ENCODE peak calls at places on chromosomes 6 and 20, in five cellular contexts. One of them, this sample, is unnamed. For H3K9me3, the result is how much of the 10 kb centered on the place peaks cover.

GRCh38 chr6:130070306-130070705 is 51.9 kb downstream of the L3MBTL3 start:
- DNase-seq in CD4-positive, alpha-beta T cell: no peak
- DNase-seq in DND-41: no peak
- DNase-seq in transverse colon: no peak
- DNase-seq in kidney: no peak
- DNase-seq in this sample: no peak

GRCh38 chr6:134061440-134061839 is 9.0 kb upstream of the SLC2A12 start:
- DNase-seq in CD4-positive, alpha-beta T cell: no peak
- DNase-seq in DND-41: no peak
- DNase-seq in transverse colon: no peak
- DNase-seq in kidney: no peak
- DNase-seq in this sample: no peak

GRCh38 chr6:52595000-52595795 is 18.3 kb upstream of the TRAM2 start:
- DNase-seq in CD4-positive, alpha-beta T cell: no peak
- DNase-seq in DND-41: no peak
- DNase-seq in transverse colon: peak
- DNase-seq in kidney: no peak
- DNase-seq in this sample: no peak

GRCh38 chr6:111978826-111979225 is 75.1 kb upstream of the CCN6 start:
- DNase-seq in CD4-positive, alpha-beta T cell: no peak
- DNase-seq in DND-41: no peak
- DNase-seq in transverse colon: no peak
- DNase-seq in kidney: no peak
- DNase-seq in this sample: no peak

GRCh38 chr20:10171864-10172751 is 46.5 kb upstream of the SNAP25 start:
- DNase-seq in CD4-positive, alpha-beta T cell: no peak
- DNase-seq in DND-41: no peak
- DNase-seq in transverse colon: peak
- DNase-seq in kidney: peak
- DNase-seq in this sample: no peak

GRCh38 chr6:127302728-127303675 is 36.3 kb downstream of the RNF146 start:
- DNase-seq in CD4-positive, alpha-beta T cell: peak
- DNase-seq in DND-41: peak
- DNase-seq in transverse colon: peak
- DNase-seq in kidney: no peak
- DNase-seq in this sample: no peak

GRCh38 chr6:35611235-35611634 is 77.5 kb downstream of the FKBP5 start:
- DNase-seq in CD4-positive, alpha-beta T cell: no peak
- DNase-seq in DND-41: no peak
- DNase-seq in transverse colon: no peak
- DNase-seq in kidney: no peak
- DNase-seq in this sample: no peak

GRCh38 chr6:35562060-35562459 is 49.4 kb upstream of the TULP1 start:
- DNase-seq in CD4-positive, alpha-beta T cell: no peak
- DNase-seq in DND-41: no peak
- DNase-seq in transverse colon: no peak
- DNase-seq in kidney: no peak
- DNase-seq in this sample: no peak

GRCh38 chr6:132818404-132819359 is 4.3 kb downstream of the RPS12 start:
- DNase-seq in CD4-positive, alpha-beta T cell: no peak
- DNase-seq in DND-41: no peak
- DNase-seq in transverse colon: no peak
- DNase-seq in kidney: no peak
- DNase-seq in this sample: no peak

GRCh38 chr6:151881231-151881630 is 73.7 kb downstream of the ESR1 start:
- DNase-seq in CD4-positive, alpha-beta T cell: no peak
- DNase-seq in DND-41: no peak
- DNase-seq in transverse colon: no peak
- DNase-seq in kidney: no peak
- DNase-seq in this sample: no peak

GRCh38 chr6:138722425-138723371 is 50.9 kb upstream of the CCDC28A start:
- DNase-seq in CD4-positive, alpha-beta T cell: no peak
- DNase-seq in DND-41: no peak
- DNase-seq in transverse colon: no peak
- DNase-seq in kidney: no peak
- DNase-seq in this sample: no peak

GRCh38 chr6:43489277-43490072 is 12.1 kb downstream of the TJAP1 start:
- DNase-seq in CD4-positive, alpha-beta T cell: no peak
- DNase-seq in DND-41: no peak
- DNase-seq in transverse colon: no peak
- DNase-seq in kidney: no peak
- DNase-seq in this sample: no peak

GRCh38 chr6:166554316-166554715 is 32.2 kb downstream of the RAMACL start:
- DNase-seq in CD4-positive, alpha-beta T cell: no peak
- DNase-seq in DND-41: no peak
- DNase-seq in transverse colon: no peak
- DNase-seq in kidney: no peak
- DNase-seq in this sample: no peak

GRCh38 chr20:25039697-25040437 is 18.1 kb downstream of the ACSS1 start:
- DNase-seq in CD4-positive, alpha-beta T cell: no peak
- DNase-seq in DND-41: no peak
- DNase-seq in transverse colon: peak
- DNase-seq in kidney: peak
- DNase-seq in this sample: no peak

GRCh38 chr6:87274660-87275273 is 47.6 kb upstream of the SMIM8 start:
- DNase-seq in CD4-positive, alpha-beta T cell: no peak
- DNase-seq in DND-41: no peak
- DNase-seq in transverse colon: no peak
- DNase-seq in kidney: no peak
- DNase-seq in this sample: no peak

GRCh38 chr6:217048-217659 is 75.1 kb upstream of the DUSP22 start:
- DNase-seq in CD4-positive, alpha-beta T cell: no peak
- DNase-seq in DND-41: peak
- DNase-seq in transverse colon: peak
- DNase-seq in kidney: no peak
- DNase-seq in this sample: no peak

GRCh38 chr6:143361536-143362191 is 88.8 kb downstream of the ADAT2 start:
- DNase-seq in CD4-positive, alpha-beta T cell: no peak
- DNase-seq in DND-41: no peak
- DNase-seq in transverse colon: no peak
- DNase-seq in kidney: no peak
- DNase-seq in this sample: no peak

GRCh38 chr6:138963531-138963930 is 24.5 kb downstream of the REPS1 start:
- DNase-seq in CD4-positive, alpha-beta T cell: no peak
- DNase-seq in DND-41: no peak
- DNase-seq in transverse colon: no peak
- DNase-seq in kidney: no peak
- DNase-seq in this sample: no peak

GRCh38 chr20:57998276-57998675 is 230.2 kb downstream of the ANKRD60 start:
- DNase-seq in CD4-positive, alpha-beta T cell: no peak
- DNase-seq in DND-41: no peak
- DNase-seq in transverse colon: no peak
- DNase-seq in kidney: no peak
- DNase-seq in this sample: no peak

GRCh38 chr6:139711714-139712585 is 337.5 kb upstream of the CITED2 start:
- DNase-seq in CD4-positive, alpha-beta T cell: no peak
- DNase-seq in DND-41: no peak
- DNase-seq in transverse colon: no peak
- DNase-seq in kidney: no peak
- DNase-seq in this sample: no peak

GRCh38 chr20:2131366-2131765 is 29.7 kb downstream of the STK35 start:
- DNase-seq in CD4-positive, alpha-beta T cell: no peak
- DNase-seq in DND-41: no peak
- DNase-seq in transverse colon: no peak
- DNase-seq in kidney: no peak
- DNase-seq in this sample: no peak
- H3K9me3 ChIP-seq in CD4-positive, alpha-beta T cell: under half
- H3K9me3 ChIP-seq in DND-41: under half
- H3K9me3 ChIP-seq in transverse colon: under half
- H3K9me3 ChIP-seq in kidney: under half
- H3K9me3 ChIP-seq in this sample: under half

DNA sequence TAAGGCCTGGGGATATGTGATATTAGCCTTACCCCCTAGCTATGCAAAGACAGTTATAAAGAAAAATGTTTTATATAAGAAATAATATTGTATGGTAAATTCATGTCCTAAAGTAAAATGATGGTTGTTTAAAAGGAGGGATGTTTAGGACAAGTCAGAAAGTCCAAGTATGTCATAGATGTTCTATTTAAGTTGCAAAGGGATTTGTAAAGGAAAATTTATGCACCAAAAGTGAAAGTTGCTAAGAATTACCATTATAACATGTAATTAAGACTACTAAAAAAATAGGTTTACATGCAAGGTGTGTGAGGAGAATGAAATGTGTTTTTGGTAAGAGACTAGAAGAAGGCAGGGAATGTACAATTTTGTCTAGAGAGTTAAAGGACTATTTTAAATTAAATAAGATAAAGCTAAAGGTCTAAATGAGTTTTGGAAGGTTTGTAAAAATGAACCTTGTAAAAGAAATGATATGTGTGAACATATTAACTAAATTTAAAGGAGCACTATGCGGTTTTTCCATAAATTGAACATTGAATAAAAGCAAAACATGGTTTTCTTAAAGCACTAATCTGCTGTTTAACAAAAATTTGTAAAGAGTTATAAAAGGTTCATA is 22.7 kb upstream of the GOPC start:
- DNase-seq in CD4-positive, alpha-beta T cell: no peak
- DNase-seq in DND-41: no peak
- DNase-seq in transverse colon: no peak
- DNase-seq in kidney: no peak
- DNase-seq in this sample: no peak
- H3K9me3 ChIP-seq in CD4-positive, alpha-beta T cell: under half
- H3K9me3 ChIP-seq in DND-41: under half
- H3K9me3 ChIP-seq in transverse colon: under half
- H3K9me3 ChIP-seq in kidney: under half
- H3K9me3 ChIP-seq in this sample: under half

GRCh38 chr20:2326046-2326445 is 30.2 kb downstream of the TGM3 start:
- DNase-seq in CD4-positive, alpha-beta T cell: no peak
- DNase-seq in DND-41: no peak
- DNase-seq in transverse colon: no peak
- DNase-seq in kidney: no peak
- DNase-seq in this sample: no peak
- H3K9me3 ChIP-seq in CD4-positive, alpha-beta T cell: under half
- H3K9me3 ChIP-seq in DND-41: under half
- H3K9me3 ChIP-seq in transverse colon: under half
- H3K9me3 ChIP-seq in kidney: under half
- H3K9me3 ChIP-seq in this sample: under half

GRCh38 chr20:46501337-46501942 is 11.9 kb downstream of the ZNF334 start:
- DNase-seq in CD4-positive, alpha-beta T cell: no peak
- DNase-seq in DND-41: no peak
- DNase-seq in transverse colon: no peak
- DNase-seq in kidney: no peak
- DNase-seq in this sample: no peak
- H3K9me3 ChIP-seq in CD4-positive, alpha-beta T cell: under half
- H3K9me3 ChIP-seq in DND-41: under half
- H3K9me3 ChIP-seq in transverse colon: under half
- H3K9me3 ChIP-seq in kidney: under half
- H3K9me3 ChIP-seq in this sample: under half

DNA sequence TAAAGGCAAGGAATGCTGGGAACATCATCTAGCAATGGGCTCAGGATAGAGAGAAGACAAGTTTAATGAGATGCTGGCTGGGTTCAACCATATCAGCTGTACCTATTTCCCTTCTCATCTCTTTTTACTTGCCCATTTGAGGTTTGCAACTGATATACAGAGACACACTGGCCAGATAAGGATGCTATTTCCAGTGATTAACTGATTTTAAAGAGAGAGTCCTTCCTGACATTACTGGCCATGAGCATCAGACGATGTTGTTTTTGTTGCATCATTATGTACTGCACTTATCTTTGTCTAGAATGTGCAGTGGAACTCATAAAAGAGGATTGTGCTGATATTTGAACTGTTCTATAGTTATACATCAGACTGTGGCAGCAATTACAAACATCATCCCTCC is 252.7 kb downstream of the BTBD3 start:
- DNase-seq in CD4-positive, alpha-beta T cell: no peak
- DNase-seq in DND-41: no peak
- DNase-seq in transverse colon: no peak
- DNase-seq in kidney: no peak
- DNase-seq in this sample: no peak
- H3K9me3 ChIP-seq in CD4-positive, alpha-beta T cell: under half
- H3K9me3 ChIP-seq in DND-41: under half
- H3K9me3 ChIP-seq in transverse colon: under half
- H3K9me3 ChIP-seq in kidney: under half
- H3K9me3 ChIP-seq in this sample: under half

DNA sequence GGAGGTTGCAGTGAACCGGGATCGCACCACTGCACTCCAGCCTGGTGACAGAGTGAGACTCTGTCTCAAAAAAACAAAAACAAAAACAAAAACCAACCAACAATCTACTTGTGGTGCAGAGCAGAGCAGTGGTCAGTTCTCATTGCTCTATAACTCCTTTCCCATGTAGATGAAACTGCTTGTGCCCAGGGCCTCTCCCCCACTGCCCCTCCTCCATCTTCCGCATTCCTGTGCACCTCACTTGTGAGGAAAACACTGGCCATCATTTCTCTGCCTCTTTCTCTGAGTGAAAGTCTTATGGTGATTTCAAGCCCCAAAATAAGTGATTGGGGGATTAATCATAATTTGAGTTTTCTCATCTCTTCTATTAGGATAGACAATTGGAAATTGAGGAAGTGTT is 63.9 kb upstream of the GLP1R start:
- DNase-seq in CD4-positive, alpha-beta T cell: no peak
- DNase-seq in DND-41: no peak
- DNase-seq in transverse colon: no peak
- DNase-seq in kidney: no peak
- DNase-seq in this sample: no peak
- H3K9me3 ChIP-seq in CD4-positive, alpha-beta T cell: under half
- H3K9me3 ChIP-seq in DND-41: under half
- H3K9me3 ChIP-seq in transverse colon: under half
- H3K9me3 ChIP-seq in kidney: under half
- H3K9me3 ChIP-seq in this sample: under half

GRCh38 chr20:55446301-55446700 is 559.0 kb downstream of the CBLN4 start:
- DNase-seq in CD4-positive, alpha-beta T cell: no peak
- DNase-seq in DND-41: no peak
- DNase-seq in transverse colon: no peak
- DNase-seq in kidney: no peak
- DNase-seq in this sample: no peak
- H3K9me3 ChIP-seq in CD4-positive, alpha-beta T cell: under half
- H3K9me3 ChIP-seq in DND-41: under half
- H3K9me3 ChIP-seq in transverse colon: under half
- H3K9me3 ChIP-seq in kidney: under half
- H3K9me3 ChIP-seq in this sample: under half

DNA sequence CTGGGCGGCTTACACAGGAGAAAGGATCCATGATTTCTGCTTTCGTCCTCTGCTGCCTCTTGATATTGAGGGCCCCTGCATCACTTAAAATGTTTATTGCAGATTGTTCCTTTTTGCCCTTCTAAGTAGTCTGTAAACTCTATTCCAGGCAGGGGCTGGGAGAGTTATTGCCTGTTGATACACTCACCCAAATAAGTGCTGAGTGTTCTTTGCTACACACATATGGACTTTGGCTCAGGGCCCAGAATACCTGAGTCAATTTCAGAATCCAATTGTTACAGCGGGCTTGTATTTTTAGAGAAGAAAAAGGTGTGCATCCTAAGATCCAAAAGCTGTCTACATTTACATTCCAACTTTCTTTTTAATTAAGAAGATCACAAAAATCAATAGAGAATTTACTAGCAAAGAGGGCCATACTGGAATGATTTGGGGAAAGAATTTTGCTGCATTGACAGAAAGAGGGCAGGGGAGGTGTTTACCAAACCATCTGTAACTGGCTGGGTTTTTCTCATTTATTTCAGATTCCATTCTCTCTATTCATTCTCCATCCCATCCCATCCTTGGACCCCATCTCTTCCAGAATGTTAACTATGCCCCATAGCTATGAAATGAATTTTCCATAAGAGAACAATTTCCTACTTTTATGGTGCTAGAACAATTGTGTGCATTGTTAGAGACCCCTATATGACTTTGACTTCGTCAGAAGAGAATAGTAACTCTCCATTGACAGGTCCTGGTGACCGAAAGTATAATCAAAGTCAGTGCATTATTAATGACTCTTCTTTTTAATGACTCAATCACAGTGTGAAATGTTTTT is 959.9 kb upstream of the FLRT3 start:
- DNase-seq in CD4-positive, alpha-beta T cell: no peak
- DNase-seq in DND-41: no peak
- DNase-seq in transverse colon: no peak
- DNase-seq in kidney: no peak
- DNase-seq in this sample: no peak
- H3K9me3 ChIP-seq in CD4-positive, alpha-beta T cell: under half
- H3K9me3 ChIP-seq in DND-41: under half
- H3K9me3 ChIP-seq in transverse colon: under half
- H3K9me3 ChIP-seq in kidney: under half
- H3K9me3 ChIP-seq in this sample: under half